ENCODE peak calls at places on chromosomes 1 and 21, in seven cellular contexts. P is A549, G is IMR-90, B is K562, D is GM12878, N is SK-N-SH, W is HepG2. V is an unnamed sample.

GRCh38 chr1:76625887-76626286 is 241.4 kb upstream of the ST6GALNAC5 start:
- DNase-seq in P (no peak), G (no peak), B (no peak), D (no peak), N (no peak), W (no peak), V (no peak)

GRCh38 chr1:3777078-3777547 is 4.6 kb downstream of the SMIM1 start:
- DNase-seq in P (no peak), G (no peak), B (no peak), D (no peak), N (no peak), W (no peak), V (no peak)

GRCh38 chr1:52702886-52703787 is 5.0 kb upstream of the COA7 start:
- DNase-seq in P (peak; percentile 92), G (peak; percentile 80), B (peak; percentile 97), D (peak; percentile 77), N (peak; percentile 88), W (peak; percentile 94), V (peak; percentile 76)

GRCh38 chr1:3348196-3348865 is 106.1 kb upstream of the ARHGEF16 start:
- DNase-seq in P (no peak), G (no peak), B (no peak), D (no peak), N (no peak), W (no peak), V (no peak)

GRCh38 chr1:37846634-37847339 is 12.6 kb downstream of the MTF1 start:
- DNase-seq in P (no peak), G (no peak), B (no peak), D (peak; percentile 13), N (no peak), W (no peak), V (no peak)

GRCh38 chr1:64540265-64540791 is 70.4 kb downstream of the CACHD1 start:
- DNase-seq in P (no peak), G (no peak), B (no peak), D (no peak), N (no peak), W (no peak), V (no peak)

GRCh38 chr1:152013664-152014237 is 20.1 kb upstream of the S100A10 start:
- DNase-seq in P (peak; percentile 72), G (peak; percentile 56), B (peak; percentile 56), D (no peak), N (no peak), W (no peak), V (peak; percentile 72)

GRCh38 chr1:55775007-55775406 is 559.8 kb upstream of the USP24 start:
- DNase-seq in P (no peak), G (no peak), B (no peak), D (no peak), N (peak; percentile 56), W (no peak), V (no peak)

GRCh38 chr1:11541956-11542355 is 63.0 kb downstream of the DISP3 start:
- DNase-seq in P (no peak), G (no peak), B (no peak), D (no peak), N (no peak), W (no peak), V (no peak)

GRCh38 chr1:14371806-14372497 is 226.5 kb upstream of the KAZN start:
- DNase-seq in P (no peak), G (no peak), B (no peak), D (no peak), N (no peak), W (no peak), V (no peak)

GRCh38 chr1:183276386-183276785 is 90.3 kb downstream of the LAMC2 start:
- DNase-seq in P (no peak), G (no peak), B (no peak), D (no peak), N (no peak), W (no peak), V (no peak)

GRCh38 chr1:225736651-225737097 is 41.0 kb upstream of the SRP9 start:
- DNase-seq in P (no peak), G (no peak), B (no peak), D (no peak), N (peak; percentile 58), W (no peak), V (no peak)

GRCh38 chr1:50426702-50427085 is 3.5 kb upstream of the DMRTA2 start:
- DNase-seq in P (no peak), G (no peak), B (no peak), D (no peak), N (peak; percentile 52), W (no peak), V (no peak)

GRCh38 chr1:39158330-39159086 is 46.0 kb upstream of the MACF1 start:
- DNase-seq in P (peak; percentile 85), G (peak; percentile 74), B (peak; percentile 56), D (peak; percentile 37), N (no peak), W (peak; percentile 99), V (no peak)

GRCh38 chr1:47449702-47450552 is 12.1 kb downstream of the FOXD2 start:
- DNase-seq in P (peak; percentile 39), G (no peak), B (peak; percentile 80), D (no peak), N (peak; percentile 67), W (peak; percentile 25), V (peak; percentile 94)

GRCh38 chr1:35642472-35642955 is 1.2 kb upstream of the PSMB2 start:
- DNase-seq in P (peak; percentile 47), G (no peak), B (peak; percentile 33), D (no peak), N (no peak), W (no peak), V (no peak)

GRCh38 chr1:35641233-35641866 is at the start of gene PSMB2:
- DNase-seq in P (peak; percentile 96), G (peak; percentile 94), B (peak; percentile 92), D (peak; percentile 80), N (peak; percentile 85), W (peak; percentile 91), V (peak; percentile 84)

GRCh38 chr1:35633526-35633925 is 7.8 kb downstream of the PSMB2 start:
- DNase-seq in P (no peak), G (no peak), B (no peak), D (no peak), N (no peak), W (no peak), V (no peak)

GRCh38 chr1:35640380-35641232 is 720 bp downstream of the PSMB2 start:
- DNase-seq in P (no peak), G (no peak), B (peak; percentile 46), D (no peak), N (no peak), W (no peak), V (no peak)

GRCh38 chr1:35637401-35637809 is 3.9 kb downstream of the PSMB2 start:
- DNase-seq in P (no peak), G (peak; percentile 62), B (no peak), D (peak; percentile 25), N (no peak), W (peak; percentile 28), V (no peak)
- TF ChIP-seq RFX5 in P (no peak), G (no peak), B (no peak), D (no peak), N (no peak), W (no peak), V (no peak)

DNA sequence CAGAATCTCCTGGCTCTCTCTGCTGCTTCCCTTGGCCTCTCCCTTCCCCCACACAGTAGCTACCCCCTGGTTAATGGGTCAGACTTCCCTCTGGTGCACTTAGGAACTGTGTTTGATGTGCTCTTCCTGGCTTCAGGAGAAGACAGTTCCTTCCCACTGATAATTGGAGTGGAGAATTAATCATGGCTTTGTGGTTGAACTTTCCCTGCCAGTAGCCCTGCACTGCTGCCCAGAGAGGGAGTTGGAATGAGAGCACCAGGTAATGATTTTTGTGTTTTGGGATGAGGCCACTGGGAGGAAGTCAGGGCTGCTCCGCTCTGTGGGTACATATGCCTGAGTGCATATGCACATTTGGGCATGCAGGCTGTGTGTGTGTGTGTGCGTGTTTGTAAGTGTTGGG is 39.7 kb upstream of the PADI2 start:
- DNase-seq in P (no peak), G (no peak), B (no peak), D (no peak), N (no peak), W (no peak), V (no peak)
- TF ChIP-seq RFX5 in P (no peak), G (no peak), B (no peak), D (no peak), N (no peak), W (no peak), V (no peak)

GRCh38 chr21:44449473-44450363 is 5.6 kb upstream of the LRRC3 start:
- DNase-seq in P (no peak), G (no peak), B (no peak), D (no peak), N (peak; percentile 91), W (no peak), V (no peak)
- TF ChIP-seq RFX5 in P (no peak), G (no peak), B (no peak), D (no peak), N (no peak), W (no peak), V (no peak)

GRCh38 chr1:215132156-215132555 is 49.6 kb downstream of the KCNK2 start:
- DNase-seq in P (peak; percentile 5), G (peak; percentile 53), B (no peak), D (no peak), N (no peak), W (no peak), V (no peak)
- TF ChIP-seq RFX5 in P (no peak), G (no peak), B (no peak), D (no peak), N (no peak), W (no peak), V (no peak)

GRCh38 chr1:67404212-67404620 is 26.0 kb downstream of the SERBP1 start:
- DNase-seq in P (peak; percentile 52), G (peak; percentile 46), B (no peak), D (no peak), N (no peak), W (no peak), V (no peak)
- TF ChIP-seq RFX5 in P (no peak), G (no peak), B (no peak), D (no peak), N (no peak), W (no peak), V (no peak)

DNA sequence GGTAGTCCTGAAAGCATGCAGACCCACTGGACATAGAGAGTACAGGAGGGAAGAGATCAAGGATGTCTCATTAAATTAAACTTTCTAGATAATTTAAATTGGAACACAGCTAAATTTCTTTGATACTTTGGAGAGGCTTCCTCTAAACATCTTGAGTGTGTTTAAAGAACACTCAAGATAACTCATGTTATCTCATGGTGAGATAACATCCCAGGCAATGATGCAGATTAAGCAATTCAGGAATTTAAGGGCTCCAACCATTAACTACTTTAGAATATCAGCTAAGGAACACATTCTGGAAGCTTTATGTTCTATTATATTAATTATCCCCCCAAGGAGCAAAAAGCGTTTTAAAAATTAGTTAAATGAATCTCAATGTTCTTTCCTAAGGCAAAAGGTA is 289.2 kb upstream of the RUNX1 start:
- DNase-seq in P (no peak), G (no peak), B (no peak), D (no peak), N (no peak), W (no peak), V (no peak)
- TF ChIP-seq RFX5 in P (no peak), G (no peak), B (no peak), D (no peak), N (no peak), W (no peak), V (no peak)

GRCh38 chr1:216020743-216021345 is 402.4 kb downstream of the USH2A start:
- DNase-seq in P (no peak), G (no peak), B (no peak), D (no peak), N (no peak), W (no peak), V (no peak)
- TF ChIP-seq RFX5 in P (no peak), G (no peak), B (no peak), D (no peak), N (no peak), W (no peak), V (no peak)

V was measured in H1.